ENCODE peak calls at places on chromosomes 3 and 15, in six cellular contexts. R is AG09309, B is neuronal stem cell, J is cardiac muscle cell, U is pancreas, S is BE2C. N is an unnamed sample.

GRCh38 chr3:12741205-12741604 is 17.9 kb downstream of the TMEM40 start:
- DNase-seq in J (no peak), U (no peak), R (no peak), S (no peak), B (no peak), N (no peak)

GRCh38 chr3:157499342-157499963 is 3.8 kb downstream of the VEPH1 start:
- DNase-seq in U (peak; percentile 78), S (no peak), R (no peak), B (peak; percentile 48), J (peak; percentile 40), N (no peak)

GRCh38 chr15:39362832-39363561 is 217.9 kb upstream of the THBS1 start:
- DNase-seq in J (peak; percentile 90), S (no peak), R (peak; percentile 98), B (no peak), U (no peak), N (peak; percentile 98)

GRCh38 chr3:197256104-197256503 is 42.3 kb downstream of the DLG1 start:
- DNase-seq in J (no peak), S (no peak), U (no peak), B (no peak), R (no peak), N (no peak)

GRCh38 chr3:7484636-7485035 is 623.7 kb downstream of the GRM7 start:
- DNase-seq in U (no peak), J (peak; percentile 78), B (no peak), R (no peak), S (no peak), N (no peak)

GRCh38 chr3:99875573-99875924 is 57.9 kb downstream of the CMSS1 start:
- DNase-seq in R (no peak), S (no peak), U (no peak), J (peak; percentile 87), B (peak; percentile 8), N (no peak)

GRCh38 chr3:59843816-59844215 is 794.0 kb upstream of the CFAP20DC start:
- DNase-seq in R (no peak), U (no peak), J (no peak), B (no peak), S (no peak), N (no peak)

GRCh38 chr3:48433472-48434118 is 3.7 kb upstream of the PLXNB1 start:
- DNase-seq in S (no peak), B (no peak), J (peak; percentile 36), R (no peak), U (no peak), N (no peak)

GRCh38 chr15:27126449-27126848 is 155.5 kb downstream of the GABRG3 start:
- DNase-seq in B (no peak), U (no peak), S (no peak), R (no peak), J (no peak), N (no peak)

GRCh38 chr3:16070707-16071106 is 103.8 kb upstream of the GALNT15 start:
- DNase-seq in B (no peak), J (no peak), U (no peak), R (no peak), S (no peak), N (no peak)

GRCh38 chr3:84547971-84548970 is 410.5 kb upstream of the CADM2 start:
- DNase-seq in J (peak; percentile 8), S (peak; percentile 78), U (peak; percentile 36), B (peak; percentile 31), R (no peak), N (no peak)

GRCh38 chr3:146035366-146035765 is 125.6 kb downstream of the PLOD2 start:
- DNase-seq in U (no peak), S (no peak), R (peak; percentile 28), B (no peak), J (peak; percentile 59), N (peak; percentile 36)

GRCh38 chr15:63305276-63305675 is 27.9 kb downstream of the APH1B start:
- DNase-seq in S (no peak), R (no peak), B (no peak), J (no peak), U (no peak), N (no peak)

GRCh38 chr15:78308422-78309021 is 9.1 kb upstream of the SKIC8 start:
- DNase-seq in J (peak; percentile 78), R (no peak), U (peak; percentile 51), B (no peak), S (peak; percentile 92), N (no peak)

GRCh38 chr15:27769652-27770051 is 329.5 kb downstream of the OCA2 start:
- DNase-seq in S (no peak), B (no peak), J (no peak), U (no peak), R (no peak), N (no peak)

GRCh38 chr3:43796041-43796596 is 105.4 kb downstream of the ABHD5 start:
- DNase-seq in S (no peak), J (no peak), U (no peak), B (no peak), R (no peak), N (no peak)

GRCh38 chr15:39882602-39883001 is 37.5 kb downstream of the GPR176 start:
- DNase-seq in U (no peak), R (no peak), J (no peak), S (no peak), B (no peak), N (no peak)

GRCh38 chr15:88756521-88756920 is 46.7 kb upstream of the ACAN start:
- DNase-seq in U (no peak), R (no peak), B (no peak), J (no peak), S (no peak), N (no peak)

GRCh38 chr3:70554170-70554569 is 241.7 kb upstream of the MDFIC2 start:
- DNase-seq in R (no peak), S (no peak), B (no peak), J (peak; percentile 17), U (no peak), N (no peak)

GRCh38 chr15:20645956-20646355 is 104.4 kb upstream of the GOLGA6L6 start:
- DNase-seq in B (no peak), S (no peak), U (no peak), J (peak; percentile 6), R (no peak), N (no peak)

GRCh38 chr15:58179206-58179605 is 41.0 kb downstream of the AQP9 start:
- DNase-seq in J (no peak), R (no peak), S (no peak), U (no peak), B (no peak), N (no peak)

GRCh38 chr3:173938159-173938558 is 540.6 kb downstream of the NLGN1 start:
- DNase-seq in B (no peak), U (no peak), R (peak; percentile 10), S (no peak), J (peak; percentile 37), N (peak; percentile 15)

GRCh38 chr3:72746412-72747411 is 101.5 kb downstream of the SHQ1 start:
- DNase-seq in B (no peak), S (no peak), J (peak; percentile 62), R (no peak), U (no peak), N (no peak)

GRCh38 chr3:133459400-133459799 is 59.5 kb downstream of the BFSP2 start:
- DNase-seq in S (no peak), J (peak; percentile 21), U (no peak), B (no peak), R (no peak), N (no peak)

GRCh38 chr3:168909260-168909659 is 754.3 kb downstream of the MECOM start:
- DNase-seq in J (peak; percentile 2), S (no peak), B (no peak), R (no peak), U (no peak), N (no peak)

GRCh38 chr15:38696120-38696727 is 131.6 kb upstream of the RASGRP1 start:
- DNase-seq in B (no peak), S (no peak), R (no peak), J (peak; percentile 35), U (no peak), N (no peak)

GRCh38 chr15:39885099-39885777 is 34.8 kb downstream of the GPR176 start:
- DNase-seq in U (no peak), B (no peak), S (no peak), R (no peak), J (peak; percentile 15), N (no peak)

GRCh38 chr3:41199866-41200668 is 762 bp downstream of the CTNNB1 start:
- DNase-seq in J (peak; percentile 38), S (no peak), R (no peak), B (no peak), U (no peak), N (no peak)

GRCh38 chr15:89640245-89640644 is 15.0 kb downstream of the KIF7 start:
- DNase-seq in U (no peak), B (no peak), J (no peak), R (no peak), S (no peak), N (no peak)

GRCh38 chr3:128498127-128498626 is 5.2 kb upstream of the GATA2 start:
- DNase-seq in B (no peak), R (no peak), U (no peak), S (no peak), J (no peak), N (no peak)
- H3K4me3 ChIP-seq in B (no peak overlapping the region), R (peak overlapping the region; percentile 41), U (no peak overlapping the region), S (peak overlapping the region; percentile 22), J (peak overlapping the region; percentile 53), N (no peak overlapping the region)

DNA sequence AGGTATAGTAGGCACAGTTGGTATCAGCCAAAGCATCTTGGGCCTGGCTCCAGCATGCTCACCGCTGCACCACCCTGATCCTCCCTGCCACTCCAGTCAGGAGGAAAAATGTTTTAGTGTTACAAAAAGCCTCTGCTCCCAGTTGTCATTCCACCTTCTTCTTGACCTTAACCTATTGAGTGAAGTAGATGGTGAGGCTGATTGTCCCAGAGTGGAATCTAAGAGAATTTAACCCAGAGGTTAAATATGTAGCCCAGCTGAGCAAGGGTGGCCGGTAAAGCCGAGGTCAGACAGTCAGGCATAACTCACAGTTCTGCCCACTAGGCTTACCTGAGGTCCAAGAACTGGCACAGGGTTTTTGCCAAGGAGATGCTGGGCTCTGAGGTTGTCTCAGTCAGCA is 30.7 kb upstream of the TNIK start:
- DNase-seq in R (no peak), J (no peak), U (no peak), B (no peak), S (no peak), N (no peak)
- H3K4me3 ChIP-seq in R (no peak overlapping the region), J (no peak overlapping the region), U (no peak overlapping the region), B (no peak overlapping the region), S (no peak overlapping the region), N (no peak overlapping the region)

GRCh38 chr3:194485876-194486539 is 794 bp downstream of the ATP13A3 start:
- DNase-seq in R (no peak), S (peak; percentile 44), U (peak; percentile 38), B (no peak), J (peak; percentile 57), N (no peak)

GRCh38 chr3:194486540-194487288 is at the start of gene ATP13A3:
- DNase-seq in U (peak; percentile 91), S (peak; percentile 92), J (peak; percentile 97), B (peak; percentile 80), R (peak; percentile 57), N (no peak)

GRCh38 chr3:194483850-194484249 is 3.0 kb downstream of the ATP13A3 start:
- DNase-seq in B (no peak), R (no peak), J (no peak), U (no peak), S (no peak), N (no peak)

GRCh38 chr3:194485471-194485875 is 1.3 kb downstream of the ATP13A3 start:
- DNase-seq in B (no peak), J (peak; percentile 52), U (no peak), R (no peak), S (no peak), N (no peak)

GRCh38 chr3:194484614-194485013 is 2.2 kb downstream of the ATP13A3 start:
- DNase-seq in U (no peak), S (no peak), B (no peak), R (no peak), J (no peak), N (no peak)
- H3K4me3 ChIP-seq in U (no peak overlapping the region), S (peak overlapping the region; percentile 94), B (no peak overlapping the region), R (peak overlapping the region; percentile 85), J (peak overlapping the region; percentile 84), N (peak overlapping the region; percentile 61)

GRCh38 chr3:102158080-102158756 is 276.6 kb upstream of the ZPLD1 start:
- DNase-seq in J (no peak), B (no peak), R (no peak), U (no peak), S (no peak), N (no peak)
- H3K4me3 ChIP-seq in J (no peak overlapping the region), B (no peak overlapping the region), R (no peak overlapping the region), U (no peak overlapping the region), S (no peak overlapping the region), N (no peak overlapping the region)